ENCODE peak calls at places on chromosomes 2 and 18, in six cellular contexts. One of them, this sample, is unnamed.
A peak's percentile ranks its signal among the peaks of the same experiment; 100 is the strongest.

GRCh38 chr2:151071906-151072305 is 189.8 kb downstream of the RBM43 start:
- DNase-seq in heart left ventricle: no peak
- DNase-seq in cardiac fibroblast: no peak
- DNase-seq in AG04450: no peak
- DNase-seq in lower leg skin: no peak
- DNase-seq in spleen: no peak
- DNase-seq in this sample: no peak

GRCh38 chr2:168053676-168054075 is 193.7 kb downstream of the STK39 start:
- DNase-seq in spleen: no peak
- DNase-seq in cardiac fibroblast: no peak
- DNase-seq in heart left ventricle: no peak
- DNase-seq in lower leg skin: no peak
- DNase-seq in AG04450: no peak
- DNase-seq in this sample: no peak

GRCh38 chr18:28099237-28099636 is 77.7 kb downstream of the CDH2 start:
- DNase-seq in heart left ventricle: no peak
- DNase-seq in cardiac fibroblast: no peak
- DNase-seq in AG04450: no peak
- DNase-seq in spleen: no peak
- DNase-seq in lower leg skin: no peak
- DNase-seq in this sample: no peak

GRCh38 chr2:180720861-180721260 is 259.5 kb upstream of the UBE2E3 start:
- DNase-seq in AG04450: no peak
- DNase-seq in cardiac fibroblast: no peak
- DNase-seq in lower leg skin: no peak
- DNase-seq in spleen: no peak
- DNase-seq in heart left ventricle: no peak
- DNase-seq in this sample: no peak

GRCh38 chr2:113791697-113792590 is 35.5 kb upstream of the SLC35F5 start:
- DNase-seq in AG04450: no peak
- DNase-seq in lower leg skin: no peak
- DNase-seq in spleen: no peak
- DNase-seq in heart left ventricle: no peak
- DNase-seq in cardiac fibroblast: no peak
- DNase-seq in this sample: no peak

GRCh38 chr18:48324651-48325050 is 84.5 kb downstream of the ZBTB7C start:
- DNase-seq in lower leg skin: no peak
- DNase-seq in spleen: peak; percentile 59
- DNase-seq in cardiac fibroblast: no peak
- DNase-seq in AG04450: no peak
- DNase-seq in heart left ventricle: no peak
- DNase-seq in this sample: no peak

GRCh38 chr2:69149631-69150215 is 136.7 kb downstream of the ANTXR1 start:
- DNase-seq in spleen: no peak
- DNase-seq in lower leg skin: peak; percentile 87
- DNase-seq in cardiac fibroblast: peak; percentile 92
- DNase-seq in heart left ventricle: peak; percentile 53
- DNase-seq in AG04450: no peak
- DNase-seq in this sample: peak; percentile 44

GRCh38 chr2:236962816-236963215 is 122.9 kb upstream of the COPS8 start:
- DNase-seq in AG04450: no peak
- DNase-seq in heart left ventricle: no peak
- DNase-seq in cardiac fibroblast: no peak
- DNase-seq in spleen: no peak
- DNase-seq in lower leg skin: peak; percentile 85
- DNase-seq in this sample: no peak

GRCh38 chr2:113136828-113137775 is 9.7 kb downstream of the IL1RN start:
- DNase-seq in lower leg skin: no peak
- DNase-seq in spleen: no peak
- DNase-seq in AG04450: peak; percentile 8
- DNase-seq in cardiac fibroblast: peak; percentile 61
- DNase-seq in heart left ventricle: no peak
- DNase-seq in this sample: peak; percentile 27

GRCh38 chr2:189179607-189179979 is at the start of gene COL5A2:
- DNase-seq in spleen: no peak
- DNase-seq in heart left ventricle: peak; percentile 32
- DNase-seq in cardiac fibroblast: peak; percentile 96
- DNase-seq in lower leg skin: peak; percentile 89
- DNase-seq in AG04450: peak; percentile 77
- DNase-seq in this sample: peak; percentile 82

GRCh38 chr2:7379799-7380198 is 462.6 kb downstream of the RNF144A start:
- DNase-seq in spleen: no peak
- DNase-seq in lower leg skin: no peak
- DNase-seq in AG04450: no peak
- DNase-seq in heart left ventricle: no peak
- DNase-seq in cardiac fibroblast: no peak
- DNase-seq in this sample: no peak

GRCh38 chr2:188966728-188967127 is 7.4 kb upstream of the COL3A1 start:
- DNase-seq in cardiac fibroblast: no peak
- DNase-seq in AG04450: no peak
- DNase-seq in spleen: no peak
- DNase-seq in heart left ventricle: no peak
- DNase-seq in lower leg skin: no peak
- DNase-seq in this sample: no peak

GRCh38 chr18:49021433-49022129 is 70.8 kb upstream of the SMAD7 start:
- DNase-seq in lower leg skin: peak; percentile 88
- DNase-seq in cardiac fibroblast: peak; percentile 51
- DNase-seq in heart left ventricle: peak; percentile 62
- DNase-seq in spleen: peak; percentile 83
- DNase-seq in AG04450: no peak
- DNase-seq in this sample: no peak

GRCh38 chr2:204664708-204665121 is 119.4 kb downstream of the PARD3B start:
- DNase-seq in AG04450: no peak
- DNase-seq in heart left ventricle: no peak
- DNase-seq in spleen: no peak
- DNase-seq in lower leg skin: no peak
- DNase-seq in cardiac fibroblast: peak; percentile 74
- DNase-seq in this sample: peak; percentile 60

GRCh38 chr18:14189858-14190257 is 57.6 kb upstream of the ZNF519 start:
- DNase-seq in lower leg skin: no peak
- DNase-seq in cardiac fibroblast: peak; percentile 10
- DNase-seq in AG04450: no peak
- DNase-seq in spleen: no peak
- DNase-seq in heart left ventricle: no peak
- DNase-seq in this sample: peak; percentile 82

GRCh38 chr2:226995625-226996041 is 159.8 kb downstream of the RHBDD1 start:
- DNase-seq in cardiac fibroblast: peak; percentile 76
- DNase-seq in lower leg skin: peak; percentile 86
- DNase-seq in heart left ventricle: peak; percentile 45
- DNase-seq in spleen: no peak
- DNase-seq in AG04450: peak; percentile 24
- DNase-seq in this sample: no peak

GRCh38 chr2:64311948-64312621 is 141.9 kb upstream of the LGALSL start:
- DNase-seq in heart left ventricle: peak; percentile 79
- DNase-seq in lower leg skin: peak; percentile 95
- DNase-seq in spleen: no peak
- DNase-seq in AG04450: peak; percentile 24
- DNase-seq in cardiac fibroblast: peak; percentile 97
- DNase-seq in this sample: peak; percentile 93

GRCh38 chr18:60050821-60051220 is 151.0 kb downstream of the PMAIP1 start:
- DNase-seq in spleen: no peak
- DNase-seq in heart left ventricle: no peak
- DNase-seq in AG04450: no peak
- DNase-seq in lower leg skin: no peak
- DNase-seq in cardiac fibroblast: no peak
- DNase-seq in this sample: no peak

GRCh38 chr2:160467086-160467485 is 26.5 kb downstream of the RBMS1 start:
- DNase-seq in heart left ventricle: no peak
- DNase-seq in lower leg skin: no peak
- DNase-seq in AG04450: no peak
- DNase-seq in spleen: no peak
- DNase-seq in cardiac fibroblast: no peak
- DNase-seq in this sample: no peak

GRCh38 chr2:230158468-230158867 is 61.3 kb downstream of the SP110 start:
- DNase-seq in spleen: no peak
- DNase-seq in cardiac fibroblast: no peak
- DNase-seq in AG04450: no peak
- DNase-seq in heart left ventricle: no peak
- DNase-seq in lower leg skin: no peak
- DNase-seq in this sample: no peak

GRCh38 chr2:76268928-76269327 is 558.2 kb upstream of the GCFC2 start:
- DNase-seq in lower leg skin: no peak
- DNase-seq in AG04450: no peak
- DNase-seq in cardiac fibroblast: peak; percentile 3
- DNase-seq in heart left ventricle: no peak
- DNase-seq in spleen: no peak
- DNase-seq in this sample: no peak

GRCh38 chr18:32815881-32816280 is 43.1 kb upstream of the KLHL14 start:
- DNase-seq in heart left ventricle: no peak
- DNase-seq in lower leg skin: no peak
- DNase-seq in spleen: no peak
- DNase-seq in AG04450: no peak
- DNase-seq in cardiac fibroblast: no peak
- DNase-seq in this sample: no peak

GRCh38 chr2:95379616-95379925 is 22.9 kb upstream of the FAHD2A start:
- DNase-seq in cardiac fibroblast: no peak
- DNase-seq in spleen: no peak
- DNase-seq in heart left ventricle: no peak
- DNase-seq in AG04450: no peak
- DNase-seq in lower leg skin: peak; percentile 59
- DNase-seq in this sample: no peak
- TF ChIP-seq CTCF in cardiac fibroblast: peak; percentile 16
- TF ChIP-seq CTCF in spleen: peak; percentile 33
- TF ChIP-seq CTCF in heart left ventricle: no peak
- TF ChIP-seq CTCF in AG04450: no peak
- TF ChIP-seq CTCF in lower leg skin: no peak
- TF ChIP-seq CTCF in this sample: peak; percentile 5

GRCh38 chr2:234745347-234745746 is 206.5 kb upstream of the SH3BP4 start:
- DNase-seq in lower leg skin: no peak
- DNase-seq in heart left ventricle: no peak
- DNase-seq in spleen: no peak
- DNase-seq in AG04450: no peak
- DNase-seq in cardiac fibroblast: no peak
- DNase-seq in this sample: no peak
- H3K4me3 ChIP-seq in lower leg skin: no peak overlapping the region
- H3K4me3 ChIP-seq in heart left ventricle: no peak overlapping the region
- H3K4me3 ChIP-seq in spleen: no peak overlapping the region
- H3K4me3 ChIP-seq in AG04450: no peak overlapping the region
- H3K4me3 ChIP-seq in cardiac fibroblast: no peak overlapping the region
- H3K4me3 ChIP-seq in this sample: no peak overlapping the region

GRCh38 chr2:53422979-53423378 is 344.6 kb upstream of the CHAC2 start:
- DNase-seq in AG04450: no peak
- DNase-seq in lower leg skin: no peak
- DNase-seq in spleen: no peak
- DNase-seq in cardiac fibroblast: peak; percentile 68
- DNase-seq in heart left ventricle: peak; percentile 24
- DNase-seq in this sample: peak; percentile 44
- TF ChIP-seq CTCF in AG04450: peak; percentile 69
- TF ChIP-seq CTCF in lower leg skin: no peak
- TF ChIP-seq CTCF in spleen: no peak
- TF ChIP-seq CTCF in cardiac fibroblast: peak; percentile 55
- TF ChIP-seq CTCF in heart left ventricle: peak; percentile 32
- TF ChIP-seq CTCF in this sample: peak; percentile 38

GRCh38 chr2:43073373-43073772 is 153.0 kb downstream of the ZFP36L2 start:
- DNase-seq in cardiac fibroblast: peak; percentile 74
- DNase-seq in heart left ventricle: peak; percentile 76
- DNase-seq in spleen: peak; percentile 70
- DNase-seq in AG04450: no peak
- DNase-seq in lower leg skin: peak; percentile 90
- DNase-seq in this sample: peak; percentile 40
- H3K4me3 ChIP-seq in cardiac fibroblast: no peak overlapping the region
- H3K4me3 ChIP-seq in heart left ventricle: no peak overlapping the region
- H3K4me3 ChIP-seq in spleen: no peak overlapping the region
- H3K4me3 ChIP-seq in AG04450: no peak overlapping the region
- H3K4me3 ChIP-seq in lower leg skin: no peak overlapping the region
- H3K4me3 ChIP-seq in this sample: peak overlapping the region; percentile 18

DNA sequence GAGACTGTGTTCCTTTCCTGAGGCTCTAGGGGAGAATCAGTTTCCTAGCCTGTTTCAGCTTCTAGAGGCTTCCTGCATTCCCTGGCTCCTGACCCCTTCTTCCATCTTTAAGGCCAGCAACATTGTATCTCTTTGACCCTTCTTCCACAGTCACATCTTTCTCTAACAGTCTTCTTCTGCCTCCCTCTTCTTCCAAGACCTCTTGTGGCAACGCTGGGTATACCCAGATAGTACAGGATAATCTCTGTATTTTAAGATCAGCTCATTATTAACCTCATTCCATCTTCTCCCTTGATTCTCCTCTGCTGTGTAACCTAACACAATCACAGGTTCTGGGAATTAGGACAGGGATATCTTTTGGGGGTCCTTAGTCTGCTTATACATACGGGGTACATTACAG is 8.9 kb upstream of the MYL12A start:
- DNase-seq in heart left ventricle: no peak
- DNase-seq in spleen: no peak
- DNase-seq in AG04450: no peak
- DNase-seq in cardiac fibroblast: no peak
- DNase-seq in lower leg skin: no peak
- DNase-seq in this sample: no peak
- TF ChIP-seq CTCF in heart left ventricle: no peak
- TF ChIP-seq CTCF in spleen: no peak
- TF ChIP-seq CTCF in AG04450: peak; percentile 34
- TF ChIP-seq CTCF in cardiac fibroblast: peak; percentile 20
- TF ChIP-seq CTCF in lower leg skin: no peak
- TF ChIP-seq CTCF in this sample: no peak

This sample was measured in foreskin fibroblast.